ENCODE peak calls at places on chromosomes 4 and X, in ten cellular contexts. I is lower leg skin, Y is tibial artery, U is astrocyte of the spinal cord, N is K562, Q is left ventricle myocardium inferior, C is pancreas, K is SJSA1, H is AG10803, M is PC-3. G is an unnamed sample.

GRCh38 chrX:16786791-16787735 is 797 bp downstream of the TXLNG start:
- DNase-seq in K (no peak), C (no peak), H (no peak), Q (no peak), M (peak; percentile 35), N (peak; percentile 64), U (no peak), I (no peak), Y (no peak), G (no peak)

GRCh38 chrX:54999717-55000598 is at the start of gene APEX2:
- DNase-seq in K (peak; percentile 87), Q (peak; percentile 90), C (peak; percentile 88), U (peak; percentile 94), N (peak; percentile 94), M (peak; percentile 94), I (peak; percentile 87), H (peak; percentile 88), Y (peak; percentile 91), G (peak; percentile 86)

GRCh38 chr4:158146736-158147135 is 26.1 kb downstream of the GASK1B start:
- DNase-seq in I (no peak), Y (no peak), K (no peak), M (no peak), C (no peak), H (no peak), Q (no peak), U (no peak), N (no peak), G (no peak)

GRCh38 chr4:52196606-52197130 is 145.6 kb downstream of the SPATA18 start:
- DNase-seq in N (no peak), U (no peak), K (no peak), Q (no peak), Y (no peak), M (peak; percentile 53), I (no peak), C (no peak), H (no peak), G (no peak)

GRCh38 chrX:123340691-123341090 is 156.6 kb downstream of the GRIA3 start:
- DNase-seq in C (no peak), Y (no peak), U (no peak), H (peak; percentile 37), N (no peak), Q (no peak), K (no peak), I (no peak), M (no peak), G (no peak)

GRCh38 chrX:144293229-144293628 is 409.4 kb downstream of the UBE2NL start:
- DNase-seq in N (no peak), H (no peak), Y (no peak), I (no peak), U (no peak), M (peak; percentile 54), C (no peak), Q (no peak), K (no peak), G (no peak)

GRCh38 chr4:88659061-88659889 is 38.4 kb downstream of the NAP1L5 start:
- DNase-seq in U (peak; percentile 64), M (peak; percentile 77), K (no peak), I (peak; percentile 37), N (peak; percentile 41), H (peak; percentile 74), C (peak; percentile 40), Q (no peak), Y (peak; percentile 43), G (peak; percentile 28)

GRCh38 chr4:33577798-33578197 is 2666.5 kb downstream of the ARAP2 start:
- DNase-seq in I (no peak), N (no peak), M (no peak), Q (no peak), U (no peak), K (no peak), Y (no peak), C (no peak), H (no peak), G (no peak)

GRCh38 chr4:173182403-173182802 is 13.8 kb downstream of the GALNT7 start:
- DNase-seq in K (peak; percentile 55), Y (no peak), H (peak; percentile 70), C (no peak), Q (no peak), N (no peak), I (no peak), M (peak; percentile 82), U (peak; percentile 92), G (no peak)

GRCh38 chrX:45001038-45001437 is 128.1 kb downstream of the KDM6A start:
- DNase-seq in H (no peak), N (no peak), C (no peak), U (no peak), Q (no peak), I (no peak), Y (no peak), K (no peak), M (peak; percentile 71), G (no peak)

DNA sequence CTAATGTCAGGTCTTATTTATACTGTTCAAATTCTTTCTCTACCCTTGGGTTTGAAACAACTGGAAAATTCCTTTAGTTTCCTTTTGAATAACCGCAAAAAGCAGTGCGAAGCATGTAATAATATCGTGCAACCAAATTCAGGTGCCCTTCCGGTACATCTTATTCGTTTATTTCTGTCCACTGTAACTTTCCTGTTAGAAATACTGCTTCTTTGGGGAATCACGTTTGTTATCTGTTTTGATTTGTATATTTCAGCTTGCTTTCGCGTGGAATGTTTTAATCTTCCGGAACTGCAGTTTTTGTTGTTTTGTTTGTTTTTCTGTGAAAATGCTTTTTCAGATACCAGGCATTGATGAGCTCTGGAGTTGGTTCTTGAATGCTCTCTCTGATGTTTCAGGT is 85.7 kb upstream of the HPRT1 start:
- DNase-seq in M (peak; percentile 36), Q (no peak), C (no peak), K (no peak), Y (no peak), I (no peak), H (no peak), U (no peak), N (no peak), G (no peak)
- H3K4me3 ChIP-seq in M (peak overlapping the region; percentile 94), Q (peak overlapping the region; percentile 84), C (peak overlapping the region; percentile 62), K (peak overlapping the region; percentile 74), Y (peak overlapping the region; percentile 83), I (no peak overlapping the region), H (peak overlapping the region; percentile 75), U (peak overlapping the region; percentile 85), N (peak overlapping the region; percentile 93), G (peak overlapping the region; percentile 51)

DNA sequence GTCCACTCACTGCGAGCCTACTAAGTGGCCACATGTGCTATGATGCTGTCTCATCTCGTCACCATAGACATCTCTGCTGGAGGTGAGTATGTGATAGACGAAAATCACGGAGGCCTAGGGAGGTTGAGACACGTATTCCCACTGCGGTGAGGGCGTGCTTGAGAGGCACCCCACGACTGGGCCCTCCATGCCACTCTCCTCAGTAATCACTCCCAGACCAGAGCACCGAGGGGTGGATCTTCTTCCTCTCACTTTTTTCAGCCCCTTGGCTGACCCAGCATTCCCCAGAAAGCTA is 29.0 kb downstream of the AFAP1 start:
- DNase-seq in Q (no peak), K (no peak), M (no peak), U (no peak), Y (no peak), C (no peak), H (no peak), I (no peak), N (no peak), G (no peak)
- H3K4me3 ChIP-seq in Q (peak overlapping the region; percentile 38), K (no peak overlapping the region), M (no peak overlapping the region), U (no peak overlapping the region), Y (peak overlapping the region; percentile 27), C (no peak overlapping the region), H (peak overlapping the region; percentile 54), I (no peak overlapping the region), N (no peak overlapping the region), G (no peak overlapping the region)

DNA sequence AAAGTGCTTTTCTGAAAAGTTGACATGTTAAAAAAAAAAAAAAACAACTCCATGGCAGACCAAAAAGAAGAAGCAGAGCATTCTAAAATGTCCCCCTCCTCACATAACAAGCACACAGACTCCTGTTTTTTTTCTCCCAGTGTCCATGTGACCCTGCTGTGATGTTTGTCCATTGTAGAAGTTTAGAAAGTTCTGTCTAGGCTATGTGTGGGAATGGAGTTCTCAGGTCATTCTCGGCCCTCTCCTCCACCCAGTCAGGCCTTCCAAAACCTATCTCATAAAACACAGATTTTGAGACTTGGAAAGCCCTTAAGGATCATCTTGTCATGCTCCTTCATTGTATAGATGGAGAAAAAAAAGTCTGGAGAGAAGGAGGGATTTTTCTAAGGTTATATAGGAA is 713 bp downstream of the CLIC2 start:
- DNase-seq in H (no peak), Y (no peak), Q (no peak), N (peak; percentile 26), U (no peak), M (no peak), C (no peak), K (no peak), I (no peak), G (no peak)
- H3K4me3 ChIP-seq in H (no peak overlapping the region), Y (peak overlapping the region; percentile 16), Q (peak overlapping the region; percentile 62), N (peak overlapping the region; percentile 51), U (no peak overlapping the region), M (no peak overlapping the region), C (peak overlapping the region; percentile 10), K (no peak overlapping the region), I (no peak overlapping the region), G (no peak overlapping the region)

GRCh38 chr4:54274264-54274663 is 45.2 kb downstream of the PDGFRA start:
- DNase-seq in K (no peak), C (no peak), Y (no peak), H (no peak), M (no peak), I (no peak), U (no peak), Q (no peak), N (no peak), G (no peak)

GRCh38 chr4:54277691-54278090 is 48.6 kb downstream of the PDGFRA start:
- DNase-seq in U (peak; percentile 81), Q (no peak), K (no peak), I (no peak), H (peak; percentile 64), Y (peak; percentile 38), C (peak; percentile 38), M (peak; percentile 75), N (no peak), G (no peak)

GRCh38 chr4:54281060-54281781 is 52.1 kb downstream of the PDGFRA start:
- DNase-seq in N (no peak), I (peak; percentile 79), K (peak; percentile 53), H (peak; percentile 99), M (peak; percentile 90), Q (peak; percentile 81), Y (peak; percentile 91), C (peak; percentile 87), U (peak; percentile 89), G (no peak)

GRCh38 chr4:54274786-54275503 is 45.9 kb downstream of the PDGFRA start:
- DNase-seq in N (no peak), U (no peak), H (peak; percentile 32), Y (no peak), Q (no peak), I (no peak), C (no peak), M (no peak), K (no peak), G (no peak)

DNA sequence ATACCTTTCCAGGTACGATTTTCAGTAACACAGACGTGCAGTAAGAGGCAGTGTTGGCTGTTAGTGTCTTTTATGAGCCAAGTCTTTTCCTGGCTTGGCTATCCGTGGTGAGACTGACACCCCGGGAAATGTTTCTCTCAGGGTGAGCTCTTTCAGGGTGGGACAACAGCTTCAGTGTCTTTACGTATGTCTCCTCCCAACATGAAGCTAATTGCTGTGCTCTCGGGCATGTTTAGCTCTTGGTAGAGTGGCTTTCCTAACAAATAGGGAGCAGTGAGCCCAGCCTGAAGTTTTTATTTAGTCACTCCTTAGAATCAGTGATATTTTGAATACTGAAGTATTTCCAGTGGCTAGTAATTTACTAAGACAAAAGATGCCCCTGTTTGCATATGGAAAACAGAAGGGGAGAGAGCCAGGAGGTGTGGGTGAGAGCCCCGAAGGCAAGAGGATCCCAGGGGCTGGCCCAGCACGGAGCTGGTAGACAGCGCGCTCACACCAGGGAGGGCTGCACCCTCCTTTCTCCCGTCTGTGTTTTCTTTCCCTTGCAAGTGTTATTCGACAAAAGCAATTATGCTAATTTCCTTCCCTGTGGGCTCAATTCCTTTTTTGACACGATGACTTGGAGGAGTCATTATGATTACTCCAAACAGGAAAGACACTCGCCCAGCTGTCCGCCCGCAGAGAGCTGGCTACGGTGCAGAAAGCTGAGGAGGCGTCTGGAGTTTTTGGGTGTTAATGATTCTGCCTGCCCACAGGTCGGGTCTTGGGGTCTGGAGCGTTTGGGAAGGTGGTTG is 47.7 kb downstream of the PDGFRA start:
- DNase-seq in H (no peak), Y (no peak), M (no peak), K (no peak), I (no peak), U (peak; percentile 16), Q (no peak), N (no peak), C (no peak), G (peak; percentile 15)
- H3K4me3 ChIP-seq in H (no peak overlapping the region), Y (peak overlapping the region; percentile 5), M (no peak overlapping the region), K (no peak overlapping the region), I (no peak overlapping the region), U (no peak overlapping the region), Q (peak overlapping the region; percentile 2), N (no peak overlapping the region), C (no peak overlapping the region), G (no peak overlapping the region)